ENCODE peak calls at places on chromosomes 4 and X, in ten cellular contexts. One of them, this sample, is unnamed.
A peak's percentile ranks its signal among the peaks of the same experiment; 100 is the strongest.

GRCh38 chr4:126834854-126835253 is 797.9 kb upstream of the INTU start:
- DNase-seq in prostate gland: no peak
- DNase-seq in choroid plexus epithelial cell: no peak
- DNase-seq in pulmonary artery endothelial cell: no peak
- DNase-seq in NCI-H2171 treated with DMSO at 0.1 percent for 48 hours: no peak
- DNase-seq in NCI-H2029: no peak
- DNase-seq in thyroid gland: no peak
- DNase-seq in midbrain: no peak
- DNase-seq in GM23248: peak; percentile 2
- DNase-seq in activated B cell treated with CpG ODN at 0.5 μM for 24 hours: no peak
- DNase-seq in this sample: no peak

GRCh38 chrX:106404512-106404911 is 207.3 kb upstream of the RADX start:
- DNase-seq in prostate gland: no peak
- DNase-seq in midbrain: no peak
- DNase-seq in GM23248: no peak
- DNase-seq in activated B cell treated with CpG ODN at 0.5 μM for 24 hours: no peak
- DNase-seq in NCI-H2171 treated with DMSO at 0.1 percent for 48 hours: no peak
- DNase-seq in NCI-H2029: no peak
- DNase-seq in choroid plexus epithelial cell: peak; percentile 33
- DNase-seq in thyroid gland: no peak
- DNase-seq in pulmonary artery endothelial cell: no peak
- DNase-seq in this sample: no peak

GRCh38 chr4:38046735-38047487 is 86.7 kb downstream of the PTTG2 start:
- DNase-seq in prostate gland: no peak
- DNase-seq in activated B cell treated with CpG ODN at 0.5 μM for 24 hours: no peak
- DNase-seq in pulmonary artery endothelial cell: no peak
- DNase-seq in thyroid gland: peak; percentile 78
- DNase-seq in GM23248: no peak
- DNase-seq in NCI-H2171 treated with DMSO at 0.1 percent for 48 hours: peak; percentile 19
- DNase-seq in midbrain: no peak
- DNase-seq in choroid plexus epithelial cell: peak; percentile 65
- DNase-seq in NCI-H2029: peak; percentile 14
- DNase-seq in this sample: no peak

GRCh38 chr4:134320048-134320447 is 118.5 kb upstream of the PABPC4L start:
- DNase-seq in GM23248: no peak
- DNase-seq in NCI-H2171 treated with DMSO at 0.1 percent for 48 hours: no peak
- DNase-seq in activated B cell treated with CpG ODN at 0.5 μM for 24 hours: no peak
- DNase-seq in choroid plexus epithelial cell: peak; percentile 0
- DNase-seq in NCI-H2029: no peak
- DNase-seq in prostate gland: no peak
- DNase-seq in pulmonary artery endothelial cell: no peak
- DNase-seq in thyroid gland: no peak
- DNase-seq in midbrain: no peak
- DNase-seq in this sample: no peak

GRCh38 chr4:86043755-86044592 is 315.9 kb downstream of the MAPK10 start:
- DNase-seq in midbrain: peak; percentile 71
- DNase-seq in GM23248: peak; percentile 73
- DNase-seq in pulmonary artery endothelial cell: no peak
- DNase-seq in thyroid gland: peak; percentile 27
- DNase-seq in NCI-H2029: peak; percentile 51
- DNase-seq in prostate gland: peak; percentile 28
- DNase-seq in choroid plexus epithelial cell: peak; percentile 78
- DNase-seq in activated B cell treated with CpG ODN at 0.5 μM for 24 hours: no peak
- DNase-seq in NCI-H2171 treated with DMSO at 0.1 percent for 48 hours: peak; percentile 39
- DNase-seq in this sample: peak; percentile 18

GRCh38 chr4:121669163-121669550 is 27.6 kb downstream of the ANXA5 start:
- DNase-seq in thyroid gland: no peak
- DNase-seq in activated B cell treated with CpG ODN at 0.5 μM for 24 hours: no peak
- DNase-seq in pulmonary artery endothelial cell: no peak
- DNase-seq in choroid plexus epithelial cell: peak; percentile 48
- DNase-seq in midbrain: no peak
- DNase-seq in NCI-H2171 treated with DMSO at 0.1 percent for 48 hours: no peak
- DNase-seq in GM23248: peak; percentile 74
- DNase-seq in NCI-H2029: no peak
- DNase-seq in prostate gland: no peak
- DNase-seq in this sample: no peak

GRCh38 chr4:109378076-109378475 is 55.5 kb upstream of the SEC24B start:
- DNase-seq in choroid plexus epithelial cell: no peak
- DNase-seq in activated B cell treated with CpG ODN at 0.5 μM for 24 hours: no peak
- DNase-seq in thyroid gland: peak; percentile 39
- DNase-seq in prostate gland: no peak
- DNase-seq in NCI-H2171 treated with DMSO at 0.1 percent for 48 hours: no peak
- DNase-seq in GM23248: no peak
- DNase-seq in NCI-H2029: no peak
- DNase-seq in midbrain: no peak
- DNase-seq in pulmonary artery endothelial cell: no peak
- DNase-seq in this sample: no peak

GRCh38 chrX:10414106-10414824 is 206.1 kb downstream of the MID1 start:
- DNase-seq in pulmonary artery endothelial cell: no peak
- DNase-seq in NCI-H2171 treated with DMSO at 0.1 percent for 48 hours: no peak
- DNase-seq in GM23248: no peak
- DNase-seq in NCI-H2029: no peak
- DNase-seq in midbrain: no peak
- DNase-seq in choroid plexus epithelial cell: no peak
- DNase-seq in activated B cell treated with CpG ODN at 0.5 μM for 24 hours: no peak
- DNase-seq in prostate gland: no peak
- DNase-seq in thyroid gland: no peak
- DNase-seq in this sample: no peak

GRCh38 chr4:113766882-113767281 is 5.3 kb upstream of the CAMK2D start:
- DNase-seq in NCI-H2029: no peak
- DNase-seq in NCI-H2171 treated with DMSO at 0.1 percent for 48 hours: no peak
- DNase-seq in choroid plexus epithelial cell: no peak
- DNase-seq in prostate gland: no peak
- DNase-seq in thyroid gland: no peak
- DNase-seq in midbrain: no peak
- DNase-seq in pulmonary artery endothelial cell: no peak
- DNase-seq in GM23248: no peak
- DNase-seq in activated B cell treated with CpG ODN at 0.5 μM for 24 hours: no peak
- DNase-seq in this sample: no peak

GRCh38 chr4:174467107-174467506 is 55.2 kb downstream of the HPGD start:
- DNase-seq in NCI-H2171 treated with DMSO at 0.1 percent for 48 hours: no peak
- DNase-seq in NCI-H2029: no peak
- DNase-seq in GM23248: no peak
- DNase-seq in pulmonary artery endothelial cell: no peak
- DNase-seq in choroid plexus epithelial cell: no peak
- DNase-seq in thyroid gland: no peak
- DNase-seq in prostate gland: no peak
- DNase-seq in activated B cell treated with CpG ODN at 0.5 μM for 24 hours: no peak
- DNase-seq in midbrain: no peak
- DNase-seq in this sample: no peak

GRCh38 chr4:10015140-10015753 is 6.0 kb downstream of the SLC2A9 start:
- DNase-seq in NCI-H2171 treated with DMSO at 0.1 percent for 48 hours: peak; percentile 45
- DNase-seq in GM23248: peak; percentile 52
- DNase-seq in activated B cell treated with CpG ODN at 0.5 μM for 24 hours: no peak
- DNase-seq in NCI-H2029: peak; percentile 30
- DNase-seq in choroid plexus epithelial cell: peak; percentile 79
- DNase-seq in midbrain: peak; percentile 56
- DNase-seq in thyroid gland: peak; percentile 67
- DNase-seq in pulmonary artery endothelial cell: peak; percentile 43
- DNase-seq in prostate gland: peak; percentile 44
- DNase-seq in this sample: peak; percentile 45

GRCh38 chr4:156663663-156664062 is 307.9 kb downstream of the PDGFC start:
- DNase-seq in choroid plexus epithelial cell: no peak
- DNase-seq in pulmonary artery endothelial cell: no peak
- DNase-seq in NCI-H2029: no peak
- DNase-seq in GM23248: no peak
- DNase-seq in activated B cell treated with CpG ODN at 0.5 μM for 24 hours: no peak
- DNase-seq in thyroid gland: no peak
- DNase-seq in prostate gland: no peak
- DNase-seq in midbrain: no peak
- DNase-seq in NCI-H2171 treated with DMSO at 0.1 percent for 48 hours: no peak
- DNase-seq in this sample: no peak

GRCh38 chr4:136918772-136919171 is 613.5 kb downstream of the PCDH18 start:
- DNase-seq in NCI-H2171 treated with DMSO at 0.1 percent for 48 hours: no peak
- DNase-seq in choroid plexus epithelial cell: no peak
- DNase-seq in GM23248: no peak
- DNase-seq in midbrain: no peak
- DNase-seq in activated B cell treated with CpG ODN at 0.5 μM for 24 hours: no peak
- DNase-seq in thyroid gland: no peak
- DNase-seq in prostate gland: no peak
- DNase-seq in NCI-H2029: no peak
- DNase-seq in pulmonary artery endothelial cell: no peak
- DNase-seq in this sample: no peak

GRCh38 chr4:111632752-111633151 is 512.5 kb upstream of the FAM241A start:
- DNase-seq in thyroid gland: no peak
- DNase-seq in pulmonary artery endothelial cell: no peak
- DNase-seq in choroid plexus epithelial cell: peak; percentile 48
- DNase-seq in NCI-H2029: no peak
- DNase-seq in activated B cell treated with CpG ODN at 0.5 μM for 24 hours: no peak
- DNase-seq in prostate gland: no peak
- DNase-seq in NCI-H2171 treated with DMSO at 0.1 percent for 48 hours: no peak
- DNase-seq in GM23248: peak; percentile 82
- DNase-seq in midbrain: no peak
- DNase-seq in this sample: no peak

GRCh38 chr4:37729649-37730004 is 43.5 kb upstream of the RELL1 start:
- DNase-seq in activated B cell treated with CpG ODN at 0.5 μM for 24 hours: no peak
- DNase-seq in NCI-H2171 treated with DMSO at 0.1 percent for 48 hours: no peak
- DNase-seq in thyroid gland: no peak
- DNase-seq in NCI-H2029: no peak
- DNase-seq in midbrain: no peak
- DNase-seq in choroid plexus epithelial cell: no peak
- DNase-seq in GM23248: no peak
- DNase-seq in prostate gland: no peak
- DNase-seq in pulmonary artery endothelial cell: no peak
- DNase-seq in this sample: no peak

GRCh38 chrX:72254835-72255234 is 16.0 kb upstream of the ERCC6L start:
- DNase-seq in choroid plexus epithelial cell: no peak
- DNase-seq in pulmonary artery endothelial cell: no peak
- DNase-seq in prostate gland: no peak
- DNase-seq in thyroid gland: no peak
- DNase-seq in midbrain: no peak
- DNase-seq in activated B cell treated with CpG ODN at 0.5 μM for 24 hours: no peak
- DNase-seq in NCI-H2029: peak; percentile 28
- DNase-seq in GM23248: no peak
- DNase-seq in NCI-H2171 treated with DMSO at 0.1 percent for 48 hours: no peak
- DNase-seq in this sample: no peak

GRCh38 chrX:29661290-29661689 is 554.1 kb upstream of the MAGEB2 start:
- DNase-seq in pulmonary artery endothelial cell: no peak
- DNase-seq in thyroid gland: no peak
- DNase-seq in choroid plexus epithelial cell: peak; percentile 58
- DNase-seq in prostate gland: no peak
- DNase-seq in NCI-H2029: no peak
- DNase-seq in NCI-H2171 treated with DMSO at 0.1 percent for 48 hours: no peak
- DNase-seq in midbrain: no peak
- DNase-seq in GM23248: peak; percentile 9
- DNase-seq in activated B cell treated with CpG ODN at 0.5 μM for 24 hours: no peak
- DNase-seq in this sample: no peak

GRCh38 chrX:63506320-63506719 is 155.2 kb upstream of the SPIN4 start:
- DNase-seq in NCI-H2029: peak; percentile 0
- DNase-seq in choroid plexus epithelial cell: peak; percentile 66
- DNase-seq in midbrain: peak; percentile 8
- DNase-seq in pulmonary artery endothelial cell: no peak
- DNase-seq in activated B cell treated with CpG ODN at 0.5 μM for 24 hours: no peak
- DNase-seq in thyroid gland: no peak
- DNase-seq in NCI-H2171 treated with DMSO at 0.1 percent for 48 hours: peak; percentile 1
- DNase-seq in prostate gland: no peak
- DNase-seq in GM23248: peak; percentile 44
- DNase-seq in this sample: no peak

GRCh38 chr4:40848981-40849380 is 99.2 kb downstream of the NSUN7 start:
- DNase-seq in NCI-H2171 treated with DMSO at 0.1 percent for 48 hours: no peak
- DNase-seq in pulmonary artery endothelial cell: no peak
- DNase-seq in prostate gland: no peak
- DNase-seq in choroid plexus epithelial cell: peak; percentile 64
- DNase-seq in midbrain: no peak
- DNase-seq in thyroid gland: no peak
- DNase-seq in activated B cell treated with CpG ODN at 0.5 μM for 24 hours: no peak
- DNase-seq in NCI-H2029: no peak
- DNase-seq in GM23248: peak; percentile 54
- DNase-seq in this sample: no peak

GRCh38 chr4:128601992-128602695 is 207.4 kb upstream of the JADE1 start:
- DNase-seq in choroid plexus epithelial cell: peak; percentile 89
- DNase-seq in NCI-H2029: no peak
- DNase-seq in NCI-H2171 treated with DMSO at 0.1 percent for 48 hours: no peak
- DNase-seq in activated B cell treated with CpG ODN at 0.5 μM for 24 hours: no peak
- DNase-seq in pulmonary artery endothelial cell: no peak
- DNase-seq in midbrain: peak; percentile 58
- DNase-seq in GM23248: peak; percentile 63
- DNase-seq in thyroid gland: peak; percentile 37
- DNase-seq in prostate gland: no peak
- DNase-seq in this sample: no peak

GRCh38 chr4:97593248-97593647 is 550.0 kb downstream of the STPG2 start:
- DNase-seq in choroid plexus epithelial cell: no peak
- DNase-seq in pulmonary artery endothelial cell: no peak
- DNase-seq in GM23248: no peak
- DNase-seq in activated B cell treated with CpG ODN at 0.5 μM for 24 hours: no peak
- DNase-seq in prostate gland: no peak
- DNase-seq in midbrain: no peak
- DNase-seq in thyroid gland: no peak
- DNase-seq in NCI-H2029: no peak
- DNase-seq in NCI-H2171 treated with DMSO at 0.1 percent for 48 hours: no peak
- DNase-seq in this sample: no peak

GRCh38 chr4:82561745-82562552 is at the start of gene TMEM150C:
- DNase-seq in NCI-H2029: peak; percentile 18
- DNase-seq in NCI-H2171 treated with DMSO at 0.1 percent for 48 hours: peak; percentile 30
- DNase-seq in activated B cell treated with CpG ODN at 0.5 μM for 24 hours: no peak
- DNase-seq in prostate gland: peak; percentile 9
- DNase-seq in midbrain: peak; percentile 25
- DNase-seq in GM23248: peak; percentile 61
- DNase-seq in pulmonary artery endothelial cell: no peak
- DNase-seq in thyroid gland: peak; percentile 38
- DNase-seq in choroid plexus epithelial cell: peak; percentile 6
- DNase-seq in this sample: peak; percentile 22

GRCh38 chrX:122238801-122239200 is 945.3 kb upstream of the GRIA3 start:
- DNase-seq in prostate gland: no peak
- DNase-seq in midbrain: no peak
- DNase-seq in NCI-H2029: no peak
- DNase-seq in NCI-H2171 treated with DMSO at 0.1 percent for 48 hours: no peak
- DNase-seq in thyroid gland: no peak
- DNase-seq in pulmonary artery endothelial cell: no peak
- DNase-seq in GM23248: peak; percentile 42
- DNase-seq in choroid plexus epithelial cell: peak; percentile 18
- DNase-seq in activated B cell treated with CpG ODN at 0.5 μM for 24 hours: no peak
- DNase-seq in this sample: no peak

GRCh38 chr4:44704673-44705072 is 21.7 kb downstream of the GNPDA2 start:
- DNase-seq in GM23248: no peak
- DNase-seq in pulmonary artery endothelial cell: no peak
- DNase-seq in thyroid gland: no peak
- DNase-seq in prostate gland: no peak
- DNase-seq in NCI-H2171 treated with DMSO at 0.1 percent for 48 hours: no peak
- DNase-seq in NCI-H2029: no peak
- DNase-seq in activated B cell treated with CpG ODN at 0.5 μM for 24 hours: no peak
- DNase-seq in midbrain: no peak
- DNase-seq in choroid plexus epithelial cell: no peak
- DNase-seq in this sample: no peak

GRCh38 chr4:19380600-19380999 is 871.1 kb upstream of the SLIT2 start:
- DNase-seq in midbrain: no peak
- DNase-seq in thyroid gland: no peak
- DNase-seq in pulmonary artery endothelial cell: no peak
- DNase-seq in choroid plexus epithelial cell: peak; percentile 58
- DNase-seq in prostate gland: no peak
- DNase-seq in GM23248: peak; percentile 50
- DNase-seq in NCI-H2029: no peak
- DNase-seq in NCI-H2171 treated with DMSO at 0.1 percent for 48 hours: no peak
- DNase-seq in activated B cell treated with CpG ODN at 0.5 μM for 24 hours: no peak
- DNase-seq in this sample: no peak

GRCh38 chr4:145101091-145101490 is 3.0 kb downstream of the ABCE1 start:
- DNase-seq in prostate gland: no peak
- DNase-seq in activated B cell treated with CpG ODN at 0.5 μM for 24 hours: no peak
- DNase-seq in pulmonary artery endothelial cell: no peak
- DNase-seq in choroid plexus epithelial cell: no peak
- DNase-seq in NCI-H2171 treated with DMSO at 0.1 percent for 48 hours: peak; percentile 0
- DNase-seq in NCI-H2029: no peak
- DNase-seq in thyroid gland: no peak
- DNase-seq in midbrain: no peak
- DNase-seq in GM23248: no peak
- DNase-seq in this sample: no peak

This sample was measured in DMS79 treated with DMSO at 0.1 percent for 48 hours.